ENCODE peak calls at places on chromosome 5, in eight cellular contexts. V is astrocyte of the cerebellum, Q is AG09309, J is AG09319, I is nephron progenitor cell, R is GM12865, Z is right lobe of liver, F is AG10803. M is an unnamed sample.

GRCh38 chr5:87300744-87301143 is 33.1 kb downstream of the RASA1 start:
- DNase-seq in I (no peak), J (peak), V (peak), R (no peak), Q (peak), F (peak), Z (no peak), M (no peak)

GRCh38 chr5:108989761-108990392 is 242.2 kb downstream of the FER start:
- DNase-seq in V (no peak), Z (no peak), Q (no peak), I (no peak), R (no peak), F (peak), J (no peak), M (no peak)

GRCh38 chr5:73682176-73682575 is 56.2 kb downstream of the ARHGEF28 start:
- DNase-seq in V (no peak), I (no peak), R (no peak), Z (no peak), F (no peak), Q (no peak), J (no peak), M (no peak)

GRCh38 chr5:56160723-56161445 is 72.2 kb downstream of the ANKRD55 start:
- DNase-seq in F (no peak), V (no peak), Z (no peak), Q (no peak), J (no peak), I (no peak), R (no peak), M (no peak)

GRCh38 chr5:122099060-122099790 is 21.2 kb upstream of the LOX start:
- DNase-seq in Z (no peak), I (no peak), J (no peak), V (no peak), R (no peak), Q (no peak), F (peak), M (no peak)

GRCh38 chr5:96228449-96228848 is 204.6 kb downstream of the PCSK1 start:
- DNase-seq in Z (no peak), I (no peak), V (no peak), J (no peak), Q (peak), R (no peak), F (no peak), M (no peak)

GRCh38 chr5:172454355-172455086 is at the start of gene SH3PXD2B:
- DNase-seq in F (peak), Q (no peak), Z (peak), V (no peak), I (peak), R (peak), J (no peak), M (peak)

GRCh38 chr5:6080930-6081726 is 297.2 kb downstream of the MED10 start:
- DNase-seq in R (no peak), Z (no peak), Q (no peak), V (no peak), J (no peak), I (no peak), F (no peak), M (no peak)

GRCh38 chr5:74586831-74587230 is 53.7 kb downstream of the ENC1 start:
- DNase-seq in J (no peak), F (no peak), Q (no peak), V (no peak), Z (no peak), I (no peak), R (no peak), M (no peak)

GRCh38 chr5:95641803-95642220 is 4.8 kb upstream of the RFESD start:
- DNase-seq in V (no peak), I (no peak), Q (no peak), Z (peak), J (no peak), R (no peak), F (peak), M (no peak)

GRCh38 chr5:96963267-96963666 is 27.4 kb downstream of the LNPEP start:
- DNase-seq in J (no peak), Z (no peak), Q (no peak), R (peak), I (no peak), V (peak), F (peak), M (no peak)

GRCh38 chr5:146731909-146732659 is 146.5 kb downstream of the PPP2R2B start:
- DNase-seq in Q (peak), Z (no peak), V (peak), I (no peak), F (peak), R (no peak), J (no peak), M (no peak)

GRCh38 chr5:83085106-83085505 is 7.8 kb downstream of the XRCC4 start:
- DNase-seq in Q (no peak), R (no peak), J (no peak), V (no peak), Z (no peak), F (no peak), I (no peak), M (no peak)

GRCh38 chr5:33148076-33148501 is 292.7 kb upstream of the TARS1 start:
- DNase-seq in J (peak), I (no peak), Z (no peak), Q (peak), F (peak), R (no peak), V (peak), M (no peak)

GRCh38 chr5:135456238-135457099 is 4.3 kb upstream of the TIFAB start:
- DNase-seq in F (peak), Q (peak), J (peak), R (peak), Z (no peak), V (no peak), I (no peak), M (peak)

GRCh38 chr5:96125335-96125891 is 163.8 kb upstream of the ELL2 start:
- DNase-seq in R (no peak), J (no peak), F (peak), Z (no peak), I (no peak), V (no peak), Q (no peak), M (no peak)

GRCh38 chr5:40796487-40796889 is 1.7 kb downstream of the PRKAA1 start:
- DNase-seq in F (peak), V (no peak), Z (no peak), Q (no peak), R (no peak), I (no peak), J (no peak), M (no peak)

DNA sequence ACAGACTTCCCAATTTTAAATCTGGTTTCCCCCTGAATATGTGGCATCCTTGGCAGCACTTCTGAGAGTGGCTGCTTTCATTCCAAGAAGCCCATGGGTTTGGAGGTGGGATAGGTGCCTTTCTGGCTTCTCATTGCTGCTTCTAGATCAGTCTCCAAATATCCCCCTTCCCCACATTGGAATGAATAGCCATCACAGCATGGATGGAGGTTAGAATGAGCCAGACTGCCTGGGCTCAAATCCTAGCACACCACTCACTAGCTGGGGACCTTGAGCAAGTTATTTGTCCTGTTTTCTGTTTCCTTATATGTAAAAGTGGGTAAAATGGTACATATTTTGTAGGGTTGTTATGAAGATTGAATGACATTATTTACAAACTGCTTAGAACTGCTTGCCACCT is 13.8 kb upstream of the IL13 start:
- DNase-seq in R (no peak), Z (no peak), J (no peak), I (no peak), Q (no peak), V (no peak), F (no peak), M (no peak)
- TF ChIP-seq CTCF in R (no peak), Z (no peak), J (no peak), I (no peak), Q (no peak), V (no peak), F (no peak), M (no peak)

GRCh38 chr5:66769030-66769733 is 173.0 kb downstream of the MAST4 start:
- DNase-seq in R (no peak), J (no peak), I (no peak), Q (no peak), Z (no peak), F (no peak), V (no peak), M (no peak)

DNA sequence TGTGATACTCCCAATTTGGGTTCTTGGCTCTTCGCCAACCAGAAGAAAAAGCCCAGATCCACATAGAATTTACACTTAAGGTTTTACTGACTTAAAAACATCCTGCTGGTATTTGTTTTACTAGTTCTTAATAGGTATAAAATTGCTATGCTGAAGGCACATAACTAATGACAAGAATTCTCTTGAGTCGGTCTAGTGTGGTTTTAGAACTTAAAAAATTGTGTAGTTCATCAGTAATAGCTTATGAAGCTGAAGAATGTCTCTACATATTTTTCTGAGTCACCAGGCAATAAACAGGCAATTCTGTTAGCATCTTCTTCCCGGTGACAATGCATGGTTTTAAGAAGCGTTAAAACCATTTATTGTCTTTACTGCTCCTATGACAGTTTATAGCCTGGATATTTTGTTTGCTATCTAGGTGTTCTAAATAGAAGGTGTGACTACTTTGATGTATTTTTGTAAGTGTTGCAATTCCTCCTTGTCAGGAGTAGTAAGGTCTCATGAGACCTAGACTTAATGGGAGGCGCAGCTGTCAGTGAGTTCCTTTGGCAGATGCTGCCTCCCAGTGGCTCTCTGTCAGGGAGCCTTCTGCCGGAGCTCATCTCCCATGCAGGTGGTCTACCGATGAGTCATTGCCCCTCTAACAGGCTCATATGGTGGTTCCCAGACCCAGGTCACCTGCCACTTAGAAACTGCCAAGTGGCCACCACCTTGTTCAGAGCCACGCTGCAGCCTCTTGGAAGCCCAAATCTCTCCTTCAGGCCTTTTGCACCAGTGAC is 173.8 kb downstream of the MAST4 start:
- DNase-seq in F (no peak), R (peak), J (no peak), Z (no peak), V (no peak), Q (no peak), I (peak), M (peak)
- TF ChIP-seq CTCF in F (peak), R (peak), J (peak), Z (no peak), V (peak), Q (peak), I (peak), M (no peak)

DNA sequence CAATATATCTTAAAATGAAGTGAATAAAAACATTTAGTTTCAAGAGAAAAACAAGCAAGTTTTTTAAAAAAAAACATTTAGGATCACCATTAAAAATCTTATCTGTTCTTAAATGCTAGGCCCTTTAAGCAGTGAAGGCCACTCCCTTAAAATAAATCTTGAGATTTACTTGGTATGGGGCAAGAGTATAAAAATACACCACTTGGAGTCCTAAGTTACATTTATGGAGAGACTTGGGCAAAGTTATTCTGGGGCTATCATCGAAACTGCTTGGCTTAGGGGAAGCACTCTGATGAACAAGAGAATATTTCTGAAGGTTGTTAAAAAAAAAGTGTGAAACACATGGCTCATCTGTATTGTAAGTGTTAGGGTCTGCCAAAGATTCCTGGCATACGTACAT is 97.4 kb downstream of the NR3C1 start:
- DNase-seq in V (no peak), J (no peak), I (no peak), Z (no peak), Q (no peak), F (no peak), R (no peak), M (no peak)
- TF ChIP-seq CTCF in V (no peak), J (no peak), I (no peak), Z (no peak), Q (no peak), F (no peak), R (no peak), M (no peak)

DNA sequence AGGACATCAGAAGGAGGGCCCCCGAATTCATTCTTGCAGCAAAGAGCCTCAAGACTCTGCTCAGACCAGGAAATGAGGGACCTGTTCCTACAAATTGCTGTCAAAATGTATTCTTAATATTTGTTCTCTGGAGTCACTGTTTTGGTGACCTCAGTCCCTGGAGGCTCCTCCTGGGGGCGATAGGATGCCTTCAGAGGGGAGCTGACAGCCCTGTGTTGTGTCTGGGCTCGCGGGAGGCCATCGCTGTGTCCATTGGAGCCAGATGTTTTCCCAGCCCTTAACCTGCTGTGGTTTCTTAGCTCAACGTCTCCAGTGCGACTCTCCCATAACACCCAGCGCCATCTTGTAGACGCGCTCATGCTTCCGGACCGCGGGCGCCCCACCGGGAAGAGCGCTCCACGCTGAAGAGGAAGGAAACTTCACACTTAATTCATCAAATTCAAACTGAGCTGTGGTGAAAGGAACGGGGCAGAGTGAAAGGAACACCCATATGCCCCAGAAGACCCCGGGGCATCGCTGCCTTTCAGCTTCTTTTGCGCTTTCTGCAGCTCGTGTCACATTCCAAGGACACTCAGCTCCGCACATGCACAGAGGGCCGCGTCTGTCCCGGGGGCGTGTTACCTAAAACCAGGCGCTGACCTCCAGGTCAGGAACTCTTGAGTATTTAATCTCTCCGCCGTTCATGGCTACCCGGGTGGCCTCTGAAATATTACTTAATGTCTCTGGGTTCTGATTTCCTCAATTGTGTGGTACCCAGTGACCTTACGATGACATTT is 112.3 kb upstream of the GDNF start:
- DNase-seq in I (peak), F (no peak), Q (no peak), J (no peak), V (no peak), Z (no peak), R (no peak), M (no peak)
- TF ChIP-seq CTCF in I (no peak), F (no peak), Q (no peak), J (no peak), V (no peak), Z (no peak), R (no peak), M (no peak)

GRCh38 chr5:179530069-179530998 is 20.0 kb upstream of the RUFY1 start:
- DNase-seq in V (no peak), F (peak), J (no peak), I (peak), Z (peak), R (peak), Q (no peak), M (peak)
- TF ChIP-seq CTCF in V (peak), F (peak), J (no peak), I (no peak), Z (no peak), R (no peak), Q (peak), M (no peak)

DNA sequence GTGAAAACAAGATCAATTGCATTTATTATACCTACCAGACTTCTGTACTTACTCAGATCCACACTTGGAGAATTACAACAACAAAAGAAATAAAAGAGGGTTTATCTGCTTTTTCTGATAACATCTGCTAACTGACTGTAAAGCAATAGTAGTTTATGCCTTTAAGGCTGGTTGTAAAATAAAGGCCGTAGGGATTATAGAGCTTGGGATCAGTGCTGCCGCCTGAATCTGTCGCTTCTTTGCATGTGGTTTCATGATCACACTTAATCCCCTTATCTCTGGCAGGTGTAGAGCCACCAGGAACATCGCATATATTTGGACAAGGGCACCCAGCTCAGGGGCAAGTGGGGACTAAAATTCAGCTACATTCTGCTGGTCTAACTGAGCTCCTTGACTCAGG is 146.7 kb downstream of the CCDC192 start:
- DNase-seq in Q (no peak), F (no peak), V (no peak), J (no peak), R (no peak), I (no peak), Z (no peak), M (no peak)
- TF ChIP-seq CTCF in Q (no peak), F (no peak), V (no peak), J (no peak), R (no peak), I (no peak), Z (no peak), M (no peak)

DNA sequence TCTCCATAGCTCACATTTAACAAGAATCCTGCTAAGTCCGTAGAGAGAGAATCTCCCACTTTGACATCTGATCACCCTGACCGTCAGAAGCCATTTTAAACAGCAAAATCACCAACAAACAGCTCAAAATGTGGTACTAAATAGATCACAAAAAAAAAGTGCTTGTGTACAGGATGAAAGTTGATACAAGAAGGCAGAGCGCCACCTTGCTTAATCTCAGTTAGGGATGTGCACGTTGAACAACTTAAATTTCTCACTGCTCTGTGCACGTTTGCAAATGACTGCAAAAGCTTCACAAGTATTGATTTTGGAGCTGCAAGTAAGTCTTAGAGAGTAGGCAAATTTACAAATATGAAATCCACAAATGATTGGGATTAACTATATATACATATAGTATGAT is 63.1 kb upstream of the NREP start:
- DNase-seq in Z (no peak), V (no peak), I (no peak), Q (no peak), J (no peak), F (no peak), R (no peak), M (peak)
- TF ChIP-seq CTCF in Z (no peak), V (no peak), I (no peak), Q (no peak), J (no peak), F (no peak), R (no peak), M (no peak)

GRCh38 chr5:150779397-150780179 is 1.0 kb downstream of the SMIM3 start:
- DNase-seq in Z (no peak), F (peak), R (no peak), V (no peak), J (no peak), I (no peak), Q (no peak), M (no peak)
- TF ChIP-seq CTCF in Z (no peak), F (no peak), R (no peak), V (no peak), J (no peak), I (no peak), Q (no peak), M (no peak)

GRCh38 chr5:115070737-115071136 is 99.0 kb downstream of the TRIM36 start:
- DNase-seq in V (no peak), F (no peak), R (no peak), I (no peak), Q (no peak), J (no peak), Z (no peak), M (no peak)

GRCh38 chr5:115068239-115069086 is 101.2 kb downstream of the TRIM36 start:
- DNase-seq in Q (no peak), V (no peak), R (peak), Z (no peak), F (peak), J (no peak), I (no peak), M (no peak)

GRCh38 chr5:115072266-115073056 is 97.2 kb downstream of the TRIM36 start:
- DNase-seq in J (no peak), R (no peak), Q (no peak), I (no peak), V (no peak), Z (no peak), F (no peak), M (no peak)

DNA sequence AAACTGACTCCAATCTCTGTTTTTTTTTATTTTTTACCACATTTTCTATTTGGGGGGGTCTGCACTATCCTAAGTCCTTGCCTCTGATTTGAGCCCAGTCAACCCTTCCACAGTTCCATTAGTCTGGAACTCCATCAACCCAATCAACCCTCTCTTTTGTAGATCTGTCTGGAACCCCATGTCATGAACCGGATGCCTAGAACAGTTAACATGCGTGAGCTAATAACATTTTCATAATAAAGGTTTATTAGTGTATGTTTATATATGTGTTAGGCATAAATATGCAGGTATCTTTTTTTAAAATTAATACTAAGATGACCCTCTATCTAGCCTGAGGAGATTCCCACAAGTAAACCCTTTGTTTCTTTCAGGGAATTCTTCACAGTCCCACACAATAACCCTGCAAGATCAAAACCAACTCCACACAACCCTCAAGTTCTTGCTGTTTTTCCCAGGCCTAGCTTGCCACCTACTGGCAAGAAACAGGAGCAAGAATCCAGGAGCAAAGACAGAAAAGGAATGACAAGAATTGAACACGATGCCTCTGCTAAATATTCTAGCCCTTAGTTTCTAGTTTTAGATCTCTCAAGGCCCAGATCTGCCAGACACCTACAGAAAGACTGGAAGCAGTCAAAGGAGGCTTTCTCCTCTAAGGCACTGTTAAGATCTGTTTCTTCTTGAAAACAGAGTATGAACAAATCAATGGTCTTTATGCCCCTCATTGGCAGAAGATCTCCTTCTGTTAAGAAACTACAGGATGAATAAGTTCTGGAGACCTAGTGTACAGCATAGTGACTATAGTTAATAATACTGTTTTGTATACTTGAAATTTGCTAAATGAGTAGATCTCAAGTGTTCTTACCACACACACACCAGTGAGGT is 100.4 kb downstream of the TRIM36 start:
- DNase-seq in Z (no peak), Q (peak), I (peak), F (peak), J (no peak), R (peak), V (peak), M (peak)
- TF ChIP-seq CTCF in Z (peak), Q (peak), I (peak), F (peak), J (peak), R (peak), V (peak), M (no peak)

M was measured in mucosa of descending colon.